ENCODE peak calls at places on chromosomes 16 and 17, in eight cellular contexts. One of them, this sample, is unnamed.

GRCh38 chr16:30139895-30140481 is 17.0 kb upstream of the MAPK3 start:
- DNase-seq in SJSA1: no peak
- DNase-seq in activated naive CD4-positive, alpha-beta T cell treated with Interleukin-2 at 50 U/mL for 16 hours: no peak
- DNase-seq in left colon: peak
- DNase-seq in ELR: no peak
- DNase-seq in left ventricle myocardium inferior: no peak
- DNase-seq in stimulated activated effector memory CD8-positive, alpha-beta T cell treated with anti-CD3 and anti-CD28 coated beads, Interleukin-12 subunit alpha, Interleukin-12 subunit beta, amount 100 ng/mL, for 72 hours: no peak
- DNase-seq in 8988T: no peak
- DNase-seq in this sample: no peak

GRCh38 chr17:76278952-76279741 is 14.0 kb downstream of the UBALD2 start:
- DNase-seq in SJSA1: peak
- DNase-seq in activated naive CD4-positive, alpha-beta T cell treated with Interleukin-2 at 50 U/mL for 16 hours: peak
- DNase-seq in left colon: peak
- DNase-seq in ELR: peak
- DNase-seq in left ventricle myocardium inferior: peak
- DNase-seq in stimulated activated effector memory CD8-positive, alpha-beta T cell treated with anti-CD3 and anti-CD28 coated beads, Interleukin-12 subunit alpha, Interleukin-12 subunit beta, amount 100 ng/mL, for 72 hours: peak
- DNase-seq in 8988T: peak
- DNase-seq in this sample: peak

GRCh38 chr17:28612936-28613872 is 781 bp downstream of the RSKR start:
- DNase-seq in SJSA1: no peak
- DNase-seq in activated naive CD4-positive, alpha-beta T cell treated with Interleukin-2 at 50 U/mL for 16 hours: peak
- DNase-seq in left colon: no peak
- DNase-seq in ELR: peak
- DNase-seq in left ventricle myocardium inferior: no peak
- DNase-seq in stimulated activated effector memory CD8-positive, alpha-beta T cell treated with anti-CD3 and anti-CD28 coated beads, Interleukin-12 subunit alpha, Interleukin-12 subunit beta, amount 100 ng/mL, for 72 hours: no peak
- DNase-seq in 8988T: peak
- DNase-seq in this sample: peak

GRCh38 chr17:31274252-31274651 is 22.8 kb downstream of the OMG start:
- DNase-seq in SJSA1: no peak
- DNase-seq in activated naive CD4-positive, alpha-beta T cell treated with Interleukin-2 at 50 U/mL for 16 hours: no peak
- DNase-seq in left colon: no peak
- DNase-seq in ELR: peak
- DNase-seq in left ventricle myocardium inferior: no peak
- DNase-seq in stimulated activated effector memory CD8-positive, alpha-beta T cell treated with anti-CD3 and anti-CD28 coated beads, Interleukin-12 subunit alpha, Interleukin-12 subunit beta, amount 100 ng/mL, for 72 hours: no peak
- DNase-seq in 8988T: no peak
- DNase-seq in this sample: peak

GRCh38 chr17:20046629-20047028 is 37.5 kb downstream of the SPECC1 start:
- DNase-seq in SJSA1: no peak
- DNase-seq in activated naive CD4-positive, alpha-beta T cell treated with Interleukin-2 at 50 U/mL for 16 hours: no peak
- DNase-seq in left colon: no peak
- DNase-seq in ELR: no peak
- DNase-seq in left ventricle myocardium inferior: no peak
- DNase-seq in stimulated activated effector memory CD8-positive, alpha-beta T cell treated with anti-CD3 and anti-CD28 coated beads, Interleukin-12 subunit alpha, Interleukin-12 subunit beta, amount 100 ng/mL, for 72 hours: no peak
- DNase-seq in 8988T: no peak
- DNase-seq in this sample: no peak

GRCh38 chr17:45948881-45949624 is 50.0 kb upstream of the STH start:
- DNase-seq in SJSA1: peak
- DNase-seq in activated naive CD4-positive, alpha-beta T cell treated with Interleukin-2 at 50 U/mL for 16 hours: peak
- DNase-seq in left colon: peak
- DNase-seq in ELR: peak
- DNase-seq in left ventricle myocardium inferior: peak
- DNase-seq in stimulated activated effector memory CD8-positive, alpha-beta T cell treated with anti-CD3 and anti-CD28 coated beads, Interleukin-12 subunit alpha, Interleukin-12 subunit beta, amount 100 ng/mL, for 72 hours: peak
- DNase-seq in 8988T: no peak
- DNase-seq in this sample: peak

GRCh38 chr17:76492989-76493501 is 8.2 kb downstream of the RHBDF2 start:
- DNase-seq in SJSA1: no peak
- DNase-seq in activated naive CD4-positive, alpha-beta T cell treated with Interleukin-2 at 50 U/mL for 16 hours: peak
- DNase-seq in left colon: peak
- DNase-seq in ELR: peak
- DNase-seq in left ventricle myocardium inferior: peak
- DNase-seq in stimulated activated effector memory CD8-positive, alpha-beta T cell treated with anti-CD3 and anti-CD28 coated beads, Interleukin-12 subunit alpha, Interleukin-12 subunit beta, amount 100 ng/mL, for 72 hours: peak
- DNase-seq in 8988T: peak
- DNase-seq in this sample: no peak

GRCh38 chr17:79970576-79971068 is 65.0 kb downstream of the TBC1D16 start:
- DNase-seq in SJSA1: peak
- DNase-seq in activated naive CD4-positive, alpha-beta T cell treated with Interleukin-2 at 50 U/mL for 16 hours: peak
- DNase-seq in left colon: no peak
- DNase-seq in ELR: peak
- DNase-seq in left ventricle myocardium inferior: peak
- DNase-seq in stimulated activated effector memory CD8-positive, alpha-beta T cell treated with anti-CD3 and anti-CD28 coated beads, Interleukin-12 subunit alpha, Interleukin-12 subunit beta, amount 100 ng/mL, for 72 hours: no peak
- DNase-seq in 8988T: no peak
- DNase-seq in this sample: peak

GRCh38 chr17:78793415-78793814 is 11.3 kb upstream of the CYTH1 start:
- DNase-seq in SJSA1: no peak
- DNase-seq in activated naive CD4-positive, alpha-beta T cell treated with Interleukin-2 at 50 U/mL for 16 hours: no peak
- DNase-seq in left colon: no peak
- DNase-seq in ELR: no peak
- DNase-seq in left ventricle myocardium inferior: no peak
- DNase-seq in stimulated activated effector memory CD8-positive, alpha-beta T cell treated with anti-CD3 and anti-CD28 coated beads, Interleukin-12 subunit alpha, Interleukin-12 subunit beta, amount 100 ng/mL, for 72 hours: no peak
- DNase-seq in 8988T: no peak
- DNase-seq in this sample: no peak

GRCh38 chr17:73291260-73291801 is 20.5 kb downstream of the CDC42EP4 start:
- DNase-seq in SJSA1: peak
- DNase-seq in activated naive CD4-positive, alpha-beta T cell treated with Interleukin-2 at 50 U/mL for 16 hours: no peak
- DNase-seq in left colon: peak
- DNase-seq in ELR: peak
- DNase-seq in left ventricle myocardium inferior: peak
- DNase-seq in stimulated activated effector memory CD8-positive, alpha-beta T cell treated with anti-CD3 and anti-CD28 coated beads, Interleukin-12 subunit alpha, Interleukin-12 subunit beta, amount 100 ng/mL, for 72 hours: no peak
- DNase-seq in 8988T: no peak
- DNase-seq in this sample: no peak

GRCh38 chr17:35499548-35499947 is 37.9 kb downstream of the SLFN12L start:
- DNase-seq in SJSA1: no peak
- DNase-seq in activated naive CD4-positive, alpha-beta T cell treated with Interleukin-2 at 50 U/mL for 16 hours: no peak
- DNase-seq in left colon: no peak
- DNase-seq in ELR: no peak
- DNase-seq in left ventricle myocardium inferior: no peak
- DNase-seq in stimulated activated effector memory CD8-positive, alpha-beta T cell treated with anti-CD3 and anti-CD28 coated beads, Interleukin-12 subunit alpha, Interleukin-12 subunit beta, amount 100 ng/mL, for 72 hours: no peak
- DNase-seq in 8988T: no peak
- DNase-seq in this sample: no peak

GRCh38 chr17:77502626-77503292 is 362.0 kb downstream of the SEC14L1 start:
- DNase-seq in SJSA1: no peak
- DNase-seq in activated naive CD4-positive, alpha-beta T cell treated with Interleukin-2 at 50 U/mL for 16 hours: no peak
- DNase-seq in left colon: no peak
- DNase-seq in ELR: no peak
- DNase-seq in left ventricle myocardium inferior: no peak
- DNase-seq in stimulated activated effector memory CD8-positive, alpha-beta T cell treated with anti-CD3 and anti-CD28 coated beads, Interleukin-12 subunit alpha, Interleukin-12 subunit beta, amount 100 ng/mL, for 72 hours: no peak
- DNase-seq in 8988T: no peak
- DNase-seq in this sample: no peak

GRCh38 chr16:75238132-75238852 is 13.1 kb downstream of the BCAR1 start:
- DNase-seq in SJSA1: no peak
- DNase-seq in activated naive CD4-positive, alpha-beta T cell treated with Interleukin-2 at 50 U/mL for 16 hours: no peak
- DNase-seq in left colon: peak
- DNase-seq in ELR: no peak
- DNase-seq in left ventricle myocardium inferior: peak
- DNase-seq in stimulated activated effector memory CD8-positive, alpha-beta T cell treated with anti-CD3 and anti-CD28 coated beads, Interleukin-12 subunit alpha, Interleukin-12 subunit beta, amount 100 ng/mL, for 72 hours: no peak
- DNase-seq in 8988T: no peak
- DNase-seq in this sample: peak

GRCh38 chr17:48588074-48588415 is 2.0 kb downstream of the HOXB3 start:
- DNase-seq in SJSA1: no peak
- DNase-seq in activated naive CD4-positive, alpha-beta T cell treated with Interleukin-2 at 50 U/mL for 16 hours: no peak
- DNase-seq in left colon: no peak
- DNase-seq in ELR: no peak
- DNase-seq in left ventricle myocardium inferior: no peak
- DNase-seq in stimulated activated effector memory CD8-positive, alpha-beta T cell treated with anti-CD3 and anti-CD28 coated beads, Interleukin-12 subunit alpha, Interleukin-12 subunit beta, amount 100 ng/mL, for 72 hours: no peak
- DNase-seq in 8988T: no peak
- DNase-seq in this sample: no peak

GRCh38 chr17:75511610-75512575 is 3.4 kb downstream of the CASKIN2 start:
- DNase-seq in SJSA1: no peak
- DNase-seq in activated naive CD4-positive, alpha-beta T cell treated with Interleukin-2 at 50 U/mL for 16 hours: no peak
- DNase-seq in left colon: no peak
- DNase-seq in ELR: no peak
- DNase-seq in left ventricle myocardium inferior: peak
- DNase-seq in stimulated activated effector memory CD8-positive, alpha-beta T cell treated with anti-CD3 and anti-CD28 coated beads, Interleukin-12 subunit alpha, Interleukin-12 subunit beta, amount 100 ng/mL, for 72 hours: no peak
- DNase-seq in 8988T: no peak
- DNase-seq in this sample: no peak

GRCh38 chr16:18983565-18984424 is at the start of gene TMC7:
- DNase-seq in SJSA1: peak
- DNase-seq in activated naive CD4-positive, alpha-beta T cell treated with Interleukin-2 at 50 U/mL for 16 hours: no peak
- DNase-seq in left colon: peak
- DNase-seq in ELR: peak
- DNase-seq in left ventricle myocardium inferior: peak
- DNase-seq in stimulated activated effector memory CD8-positive, alpha-beta T cell treated with anti-CD3 and anti-CD28 coated beads, Interleukin-12 subunit alpha, Interleukin-12 subunit beta, amount 100 ng/mL, for 72 hours: no peak
- DNase-seq in 8988T: peak
- DNase-seq in this sample: peak

GRCh38 chr17:27560668-27561067 is 70.3 kb upstream of the LGALS9 start:
- DNase-seq in SJSA1: no peak
- DNase-seq in activated naive CD4-positive, alpha-beta T cell treated with Interleukin-2 at 50 U/mL for 16 hours: no peak
- DNase-seq in left colon: peak
- DNase-seq in ELR: no peak
- DNase-seq in left ventricle myocardium inferior: no peak
- DNase-seq in stimulated activated effector memory CD8-positive, alpha-beta T cell treated with anti-CD3 and anti-CD28 coated beads, Interleukin-12 subunit alpha, Interleukin-12 subunit beta, amount 100 ng/mL, for 72 hours: no peak
- DNase-seq in 8988T: no peak
- DNase-seq in this sample: peak

GRCh38 chr17:74715144-74715543 is 2.4 kb upstream of the CD300LF start:
- DNase-seq in SJSA1: no peak
- DNase-seq in activated naive CD4-positive, alpha-beta T cell treated with Interleukin-2 at 50 U/mL for 16 hours: no peak
- DNase-seq in left colon: no peak
- DNase-seq in ELR: no peak
- DNase-seq in left ventricle myocardium inferior: no peak
- DNase-seq in stimulated activated effector memory CD8-positive, alpha-beta T cell treated with anti-CD3 and anti-CD28 coated beads, Interleukin-12 subunit alpha, Interleukin-12 subunit beta, amount 100 ng/mL, for 72 hours: no peak
- DNase-seq in 8988T: no peak
- DNase-seq in this sample: no peak

GRCh38 chr17:49522329-49522890 is 27.3 kb downstream of the NGFR start:
- DNase-seq in SJSA1: no peak
- DNase-seq in activated naive CD4-positive, alpha-beta T cell treated with Interleukin-2 at 50 U/mL for 16 hours: no peak
- DNase-seq in left colon: no peak
- DNase-seq in ELR: no peak
- DNase-seq in left ventricle myocardium inferior: no peak
- DNase-seq in stimulated activated effector memory CD8-positive, alpha-beta T cell treated with anti-CD3 and anti-CD28 coated beads, Interleukin-12 subunit alpha, Interleukin-12 subunit beta, amount 100 ng/mL, for 72 hours: no peak
- DNase-seq in 8988T: no peak
- DNase-seq in this sample: no peak

GRCh38 chr17:46053911-46054534 is 55.0 kb downstream of the STH start:
- DNase-seq in SJSA1: no peak
- DNase-seq in activated naive CD4-positive, alpha-beta T cell treated with Interleukin-2 at 50 U/mL for 16 hours: no peak
- DNase-seq in left colon: no peak
- DNase-seq in ELR: peak
- DNase-seq in left ventricle myocardium inferior: no peak
- DNase-seq in stimulated activated effector memory CD8-positive, alpha-beta T cell treated with anti-CD3 and anti-CD28 coated beads, Interleukin-12 subunit alpha, Interleukin-12 subunit beta, amount 100 ng/mL, for 72 hours: no peak
- DNase-seq in 8988T: no peak
- DNase-seq in this sample: no peak

GRCh38 chr16:89911375-89911774 is 7.3 kb upstream of the MC1R start:
- DNase-seq in SJSA1: no peak
- DNase-seq in activated naive CD4-positive, alpha-beta T cell treated with Interleukin-2 at 50 U/mL for 16 hours: no peak
- DNase-seq in left colon: no peak
- DNase-seq in ELR: no peak
- DNase-seq in left ventricle myocardium inferior: no peak
- DNase-seq in stimulated activated effector memory CD8-positive, alpha-beta T cell treated with anti-CD3 and anti-CD28 coated beads, Interleukin-12 subunit alpha, Interleukin-12 subunit beta, amount 100 ng/mL, for 72 hours: no peak
- DNase-seq in 8988T: no peak
- DNase-seq in this sample: no peak

GRCh38 chr16:19328364-19328763 is 42.8 kb downstream of the CLEC19A start:
- DNase-seq in SJSA1: no peak
- DNase-seq in activated naive CD4-positive, alpha-beta T cell treated with Interleukin-2 at 50 U/mL for 16 hours: no peak
- DNase-seq in left colon: no peak
- DNase-seq in ELR: no peak
- DNase-seq in left ventricle myocardium inferior: no peak
- DNase-seq in stimulated activated effector memory CD8-positive, alpha-beta T cell treated with anti-CD3 and anti-CD28 coated beads, Interleukin-12 subunit alpha, Interleukin-12 subunit beta, amount 100 ng/mL, for 72 hours: no peak
- DNase-seq in 8988T: no peak
- DNase-seq in this sample: no peak

GRCh38 chr16:82033006-82033405 is 2.0 kb upstream of the HSD17B2 start:
- DNase-seq in SJSA1: no peak
- DNase-seq in activated naive CD4-positive, alpha-beta T cell treated with Interleukin-2 at 50 U/mL for 16 hours: no peak
- DNase-seq in left colon: peak
- DNase-seq in ELR: no peak
- DNase-seq in left ventricle myocardium inferior: no peak
- DNase-seq in stimulated activated effector memory CD8-positive, alpha-beta T cell treated with anti-CD3 and anti-CD28 coated beads, Interleukin-12 subunit alpha, Interleukin-12 subunit beta, amount 100 ng/mL, for 72 hours: no peak
- DNase-seq in 8988T: no peak
- DNase-seq in this sample: no peak

GRCh38 chr16:86609115-86609514 is 30.8 kb downstream of the FOXL1 start:
- DNase-seq in SJSA1: peak
- DNase-seq in activated naive CD4-positive, alpha-beta T cell treated with Interleukin-2 at 50 U/mL for 16 hours: no peak
- DNase-seq in left colon: no peak
- DNase-seq in ELR: peak
- DNase-seq in left ventricle myocardium inferior: no peak
- DNase-seq in stimulated activated effector memory CD8-positive, alpha-beta T cell treated with anti-CD3 and anti-CD28 coated beads, Interleukin-12 subunit alpha, Interleukin-12 subunit beta, amount 100 ng/mL, for 72 hours: no peak
- DNase-seq in 8988T: peak
- DNase-seq in this sample: peak